ENCODE peak calls at places on chromosomes 5 and 9, in four cellular contexts. I, Q, W and A are unnamed samples.

GRCh38 chr5:51326844-51327243 is 56.4 kb upstream of the ISL1 start:
- DNase-seq in I (no peak), Q (no peak), W (peak), A (no peak)

GRCh38 chr9:12933957-12934356 is 159.1 kb downstream of the LURAP1L start:
- DNase-seq in I (no peak), Q (no peak), W (no peak), A (no peak)

GRCh38 chr9:127536499-127536898 is 75.6 kb upstream of the STXBP1 start:
- DNase-seq in I (no peak), Q (no peak), W (no peak), A (no peak)

GRCh38 chr9:132183715-132184114 is 21.9 kb downstream of the NTNG2 start:
- DNase-seq in I (no peak), Q (no peak), W (no peak), A (no peak)

GRCh38 chr9:134858051-134858841 is 22.4 kb upstream of the FCN2 start:
- DNase-seq in I (peak), Q (no peak), W (no peak), A (no peak)

GRCh38 chr5:373710-374602 is 52.4 kb downstream of the AHRR start:
- DNase-seq in I (peak), Q (peak), W (no peak), A (peak)

GRCh38 chr5:74390822-74391221 is 249.7 kb downstream of the ENC1 start:
- DNase-seq in I (no peak), Q (no peak), W (no peak), A (no peak)

GRCh38 chr9:136723362-136723976 is 11.1 kb downstream of the DIPK1B start:
- DNase-seq in I (no peak), Q (no peak), W (peak), A (no peak)

GRCh38 chr5:1762878-1763547 is 36.6 kb downstream of the MRPL36 start:
- DNase-seq in I (no peak), Q (no peak), W (no peak), A (no peak)

GRCh38 chr9:77585335-77585786 is 62.8 kb downstream of the GNA14 start:
- DNase-seq in I (no peak), Q (no peak), W (no peak), A (no peak)

GRCh38 chr5:23385036-23385435 is 122.4 kb upstream of the PRDM9 start:
- DNase-seq in I (no peak), Q (no peak), W (no peak), A (no peak)

GRCh38 chr5:147935032-147935431 is 28.7 kb upstream of the C5orf46 start:
- DNase-seq in I (no peak), Q (peak), W (peak), A (no peak)

GRCh38 chr5:43161244-43161643 is 30.8 kb upstream of the NIM1K start:
- DNase-seq in I (no peak), Q (no peak), W (no peak), A (no peak)

GRCh38 chr9:71642043-71642442 is 126.3 kb downstream of the CEMIP2 start:
- DNase-seq in I (no peak), Q (no peak), W (no peak), A (no peak)

GRCh38 chr9:33289501-33289900 is 815 bp upstream of the NFX1 start:
- DNase-seq in I (no peak), Q (no peak), W (no peak), A (no peak)

GRCh38 chr9:14480561-14480960 is 166.6 kb upstream of the NFIB start:
- DNase-seq in I (no peak), Q (no peak), W (no peak), A (no peak)

GRCh38 chr5:157280927-157281326 is 15.0 kb downstream of the CYFIP2 start:
- DNase-seq in I (no peak), Q (no peak), W (no peak), A (no peak)

GRCh38 chr9:6632516-6633328 is 12.8 kb downstream of the GLDC start:
- DNase-seq in I (no peak), Q (no peak), W (no peak), A (no peak)

GRCh38 chr5:99058466-99058865 is 129.7 kb upstream of the CHD1 start:
- DNase-seq in I (no peak), Q (no peak), W (no peak), A (no peak)

GRCh38 chr9:738209-738915 is 103.1 kb upstream of the DMRT1 start:
- DNase-seq in I (no peak), Q (peak), W (no peak), A (no peak)

GRCh38 chr5:1384521-1384920 is 39.6 kb upstream of the CLPTM1L start:
- DNase-seq in I (no peak), Q (no peak), W (no peak), A (no peak)

GRCh38 chr5:175588709-175589429 is 69.0 kb upstream of the HRH2 start:
- DNase-seq in I (no peak), Q (no peak), W (peak), A (no peak)

GRCh38 chr5:165620394-165620793 is 2115.0 kb downstream of the MAT2B start:
- DNase-seq in I (no peak), Q (no peak), W (no peak), A (no peak)

GRCh38 chr5:67842806-67843205 is 372.8 kb upstream of the PIK3R1 start:
- DNase-seq in I (no peak), Q (no peak), W (no peak), A (no peak)

GRCh38 chr5:158642852-158643251 is 456.9 kb downstream of the EBF1 start:
- DNase-seq in I (no peak), Q (no peak), W (peak), A (no peak)

GRCh38 chr9:105341784-105342183 is 97.3 kb downstream of the SLC44A1 start:
- DNase-seq in I (no peak), Q (peak), W (peak), A (no peak)

GRCh38 chr9:134607971-134608370 is 33.6 kb upstream of the COL5A1 start:
- DNase-seq in I (no peak), Q (no peak), W (no peak), A (no peak)

GRCh38 chr9:134396258-134396742 is 70.0 kb downstream of the RXRA start:
- DNase-seq in I (peak), Q (no peak), W (no peak), A (no peak)

GRCh38 chr9:71719088-71719487 is 49.2 kb downstream of the CEMIP2 start:
- DNase-seq in I (no peak), Q (no peak), W (no peak), A (no peak)